ENCODE peak calls at places on chromosomes 4 and X, in five cellular contexts. One of them, this sample, is unnamed.

GRCh38 chrX:18871161-18871880 is 112.6 kb downstream of the PHKA2 start:
- DNase-seq in type B pancreatic cell: no peak
- DNase-seq in BE2C: peak; percentile 65
- DNase-seq in osteocyte: no peak
- DNase-seq in kidney: no peak
- DNase-seq in this sample: no peak

GRCh38 chrX:580020-580419 is 50.6 kb upstream of the SHOX start:
- DNase-seq in kidney: no peak
- DNase-seq in osteocyte: peak; percentile 23
- DNase-seq in type B pancreatic cell: peak; percentile 27
- DNase-seq in BE2C: no peak
- DNase-seq in this sample: no peak

GRCh38 chrX:39995457-39995856 is 102.3 kb downstream of the BCOR start:
- DNase-seq in type B pancreatic cell: no peak
- DNase-seq in BE2C: no peak
- DNase-seq in kidney: no peak
- DNase-seq in osteocyte: no peak
- DNase-seq in this sample: no peak

GRCh38 chrX:41275661-41276609 is 58.0 kb upstream of the DDX3X start:
- DNase-seq in kidney: peak; percentile 90
- DNase-seq in type B pancreatic cell: peak; percentile 74
- DNase-seq in BE2C: peak; percentile 75
- DNase-seq in osteocyte: peak; percentile 87
- DNase-seq in this sample: no peak

GRCh38 chrX:39679497-39680157 is 418.1 kb downstream of the BCOR start:
- DNase-seq in BE2C: no peak
- DNase-seq in type B pancreatic cell: no peak
- DNase-seq in kidney: no peak
- DNase-seq in osteocyte: no peak
- DNase-seq in this sample: no peak

GRCh38 chr4:73069338-73070071 is at the start of gene COX18:
- DNase-seq in osteocyte: peak; percentile 99
- DNase-seq in BE2C: peak; percentile 98
- DNase-seq in kidney: peak; percentile 99
- DNase-seq in type B pancreatic cell: peak; percentile 98
- DNase-seq in this sample: peak; percentile 96

GRCh38 chr4:51909236-51909703 is 66.3 kb downstream of the DCUN1D4 start:
- DNase-seq in type B pancreatic cell: no peak
- DNase-seq in osteocyte: no peak
- DNase-seq in BE2C: no peak
- DNase-seq in kidney: no peak
- DNase-seq in this sample: no peak

GRCh38 chrX:154374361-154375155 is at the start of gene FLNA:
- DNase-seq in type B pancreatic cell: no peak
- DNase-seq in BE2C: peak; percentile 43
- DNase-seq in osteocyte: no peak
- DNase-seq in kidney: peak; percentile 83
- DNase-seq in this sample: no peak

GRCh38 chrX:71492086-71493065 is 40.5 kb upstream of the OGT start:
- DNase-seq in BE2C: peak; percentile 4
- DNase-seq in type B pancreatic cell: no peak
- DNase-seq in osteocyte: peak; percentile 83
- DNase-seq in kidney: peak; percentile 82
- DNase-seq in this sample: no peak

GRCh38 chrX:53445977-53446376 is 11.8 kb upstream of the HSD17B10 start:
- DNase-seq in osteocyte: no peak
- DNase-seq in BE2C: peak; percentile 53
- DNase-seq in type B pancreatic cell: no peak
- DNase-seq in kidney: no peak
- DNase-seq in this sample: no peak

GRCh38 chr4:78661923-78662521 is 110.5 kb downstream of the ANXA3 start:
- DNase-seq in osteocyte: no peak
- DNase-seq in type B pancreatic cell: no peak
- DNase-seq in kidney: no peak
- DNase-seq in BE2C: no peak
- DNase-seq in this sample: no peak

GRCh38 chrX:140733766-140734342 is 24.3 kb downstream of the LINC00632 start:
- DNase-seq in type B pancreatic cell: no peak
- DNase-seq in kidney: no peak
- DNase-seq in osteocyte: no peak
- DNase-seq in BE2C: peak; percentile 26
- DNase-seq in this sample: no peak

GRCh38 chrX:3346436-3347329 is at the start of gene MXRA5:
- DNase-seq in BE2C: no peak
- DNase-seq in type B pancreatic cell: peak; percentile 78
- DNase-seq in kidney: peak; percentile 71
- DNase-seq in osteocyte: peak; percentile 90
- DNase-seq in this sample: no peak

GRCh38 chrX:118254611-118255010 is 91.3 kb upstream of the WDR44 start:
- DNase-seq in type B pancreatic cell: no peak
- DNase-seq in osteocyte: no peak
- DNase-seq in BE2C: peak; percentile 51
- DNase-seq in kidney: no peak
- DNase-seq in this sample: peak; percentile 78

GRCh38 chr4:52588097-52588496 is 71.0 kb downstream of the USP46 start:
- DNase-seq in kidney: no peak
- DNase-seq in osteocyte: no peak
- DNase-seq in type B pancreatic cell: no peak
- DNase-seq in BE2C: peak; percentile 53
- DNase-seq in this sample: no peak

GRCh38 chr4:138911903-138912713 is 103.5 kb upstream of the NOCT start:
- DNase-seq in osteocyte: no peak
- DNase-seq in BE2C: peak; percentile 67
- DNase-seq in type B pancreatic cell: no peak
- DNase-seq in kidney: peak; percentile 84
- DNase-seq in this sample: no peak

GRCh38 chrX:80430826-80431501 is 10.7 kb downstream of the TENT5D start:
- DNase-seq in BE2C: peak; percentile 9
- DNase-seq in kidney: no peak
- DNase-seq in type B pancreatic cell: no peak
- DNase-seq in osteocyte: no peak
- DNase-seq in this sample: no peak

GRCh38 chr4:127383666-127384065 is 249.1 kb upstream of the INTU start:
- DNase-seq in kidney: no peak
- DNase-seq in type B pancreatic cell: no peak
- DNase-seq in BE2C: no peak
- DNase-seq in osteocyte: no peak
- DNase-seq in this sample: no peak

DNA sequence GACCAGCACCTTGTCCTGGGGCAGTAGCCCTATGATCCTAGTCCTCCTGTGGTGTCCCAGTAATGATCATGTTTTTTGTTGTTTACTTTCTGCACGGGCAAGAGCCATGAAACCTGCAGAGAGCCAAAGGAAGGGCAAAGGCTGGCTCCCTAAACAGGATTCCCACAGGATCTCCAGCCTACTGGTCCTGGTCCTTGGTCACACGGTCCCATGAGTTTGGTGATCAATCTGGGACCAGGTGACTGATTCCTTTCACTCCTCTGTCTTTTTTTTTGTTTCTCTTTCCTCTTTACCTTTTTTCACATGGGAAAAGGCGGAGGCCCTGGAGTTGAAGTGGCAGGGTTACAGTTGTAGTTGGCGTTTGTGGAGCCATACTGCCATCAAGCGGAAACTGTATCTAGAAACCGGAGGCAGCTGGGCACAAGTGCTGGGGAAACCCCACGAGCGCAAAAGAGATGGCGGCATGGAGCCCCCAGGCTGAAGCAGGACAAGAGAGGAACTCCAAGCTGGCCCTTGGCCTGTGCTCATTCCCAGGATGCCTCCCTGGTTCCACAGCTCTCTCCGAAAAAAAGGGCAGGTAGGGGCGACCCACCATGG is 34.6 kb downstream of the NBDY start:
- DNase-seq in type B pancreatic cell: no peak
- DNase-seq in kidney: peak; percentile 87
- DNase-seq in BE2C: no peak
- DNase-seq in osteocyte: no peak
- DNase-seq in this sample: peak; percentile 23
- TF ChIP-seq CTCF in type B pancreatic cell: no peak
- TF ChIP-seq CTCF in kidney: no peak
- TF ChIP-seq CTCF in BE2C: no peak
- TF ChIP-seq CTCF in osteocyte: no peak
- TF ChIP-seq CTCF in this sample: no peak

DNA sequence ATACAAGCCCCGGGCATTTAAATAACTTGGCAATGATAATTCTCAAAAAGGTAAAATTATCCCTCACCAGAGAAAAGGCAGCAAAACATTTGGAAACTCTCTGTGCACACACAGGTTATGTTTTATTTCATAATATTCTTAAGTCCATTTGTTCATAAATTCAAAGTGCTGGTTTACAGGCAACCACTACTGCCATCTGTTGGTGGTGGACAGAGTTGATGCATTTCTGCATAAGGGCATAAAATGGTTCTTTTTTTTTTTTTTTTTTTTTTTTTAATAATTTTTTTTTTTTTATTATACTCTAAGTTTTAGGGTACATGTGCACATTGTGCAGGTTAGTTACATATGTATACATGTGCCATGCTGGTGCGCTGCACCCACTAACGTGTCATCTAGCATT is 31.5 kb upstream of the IL21 start:
- DNase-seq in kidney: no peak
- DNase-seq in type B pancreatic cell: no peak
- DNase-seq in osteocyte: no peak
- DNase-seq in BE2C: peak; percentile 24
- DNase-seq in this sample: no peak
- TF ChIP-seq CTCF in kidney: peak; percentile 39
- TF ChIP-seq CTCF in type B pancreatic cell: peak; percentile 68
- TF ChIP-seq CTCF in osteocyte: peak; percentile 56
- TF ChIP-seq CTCF in BE2C: peak; percentile 67
- TF ChIP-seq CTCF in this sample: no peak

GRCh38 chr4:180832086-180832485 is 1411.1 kb upstream of the TENM3 start:
- DNase-seq in BE2C: no peak
- DNase-seq in type B pancreatic cell: no peak
- DNase-seq in kidney: no peak
- DNase-seq in osteocyte: no peak
- DNase-seq in this sample: no peak
- TF ChIP-seq CTCF in BE2C: peak; percentile 64
- TF ChIP-seq CTCF in type B pancreatic cell: peak; percentile 58
- TF ChIP-seq CTCF in kidney: no peak
- TF ChIP-seq CTCF in osteocyte: no peak
- TF ChIP-seq CTCF in this sample: no peak

GRCh38 chr4:23934223-23934622 is 44.4 kb upstream of the PPARGC1A start:
- DNase-seq in type B pancreatic cell: no peak
- DNase-seq in kidney: no peak
- DNase-seq in BE2C: no peak
- DNase-seq in osteocyte: no peak
- DNase-seq in this sample: no peak

GRCh38 chr4:23937173-23937572 is 47.3 kb upstream of the PPARGC1A start:
- DNase-seq in kidney: no peak
- DNase-seq in type B pancreatic cell: no peak
- DNase-seq in BE2C: no peak
- DNase-seq in osteocyte: no peak
- DNase-seq in this sample: no peak

GRCh38 chr4:23932935-23933334 is 43.1 kb upstream of the PPARGC1A start:
- DNase-seq in osteocyte: no peak
- DNase-seq in BE2C: no peak
- DNase-seq in type B pancreatic cell: no peak
- DNase-seq in kidney: no peak
- DNase-seq in this sample: no peak

GRCh38 chr4:23932186-23932585 is 42.3 kb upstream of the PPARGC1A start:
- DNase-seq in osteocyte: no peak
- DNase-seq in BE2C: no peak
- DNase-seq in kidney: no peak
- DNase-seq in type B pancreatic cell: no peak
- DNase-seq in this sample: no peak

DNA sequence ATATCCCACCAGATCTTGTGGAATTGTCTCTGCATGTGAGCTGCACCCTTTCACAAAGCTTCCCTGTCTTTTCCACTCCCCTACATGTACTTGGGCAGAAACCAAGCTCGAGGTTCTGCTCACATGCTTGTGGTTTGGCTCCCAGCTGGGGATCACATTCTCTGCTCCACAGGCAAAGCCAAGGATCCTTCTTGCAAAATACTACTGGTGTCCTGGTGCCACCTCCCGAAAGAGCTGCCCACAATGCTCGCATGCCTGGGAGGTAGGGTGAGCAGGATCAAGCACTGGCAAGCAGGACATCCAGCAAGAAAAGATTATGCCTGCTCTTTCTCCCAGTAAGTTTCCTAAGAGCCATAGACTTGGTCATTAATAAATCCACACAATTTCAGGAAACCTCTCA is 45.1 kb upstream of the PPARGC1A start:
- DNase-seq in type B pancreatic cell: no peak
- DNase-seq in BE2C: no peak
- DNase-seq in kidney: peak; percentile 71
- DNase-seq in osteocyte: peak; percentile 91
- DNase-seq in this sample: no peak
- TF ChIP-seq CTCF in type B pancreatic cell: no peak
- TF ChIP-seq CTCF in BE2C: no peak
- TF ChIP-seq CTCF in kidney: no peak
- TF ChIP-seq CTCF in osteocyte: peak; percentile 47
- TF ChIP-seq CTCF in this sample: no peak

DNA sequence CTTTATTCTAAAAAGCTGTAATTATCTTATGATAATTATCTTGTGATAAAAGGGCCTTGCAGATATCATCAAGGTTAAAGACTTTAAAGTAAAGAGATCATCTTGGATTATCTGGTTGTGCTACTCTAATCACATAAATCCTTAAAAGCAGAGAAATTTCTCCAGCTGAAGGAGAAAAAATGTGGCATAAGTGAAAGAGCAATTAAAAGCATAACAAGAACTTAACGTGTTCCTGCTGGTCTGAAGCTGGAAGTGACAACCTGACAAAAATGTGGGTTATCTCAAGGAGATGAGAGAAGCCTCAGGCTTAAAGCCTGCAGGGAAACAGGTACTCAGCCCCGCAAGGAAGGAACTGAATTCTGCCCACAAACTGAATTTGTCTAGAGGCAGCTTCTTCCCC is 449.1 kb upstream of the NDST4 start:
- DNase-seq in BE2C: no peak
- DNase-seq in osteocyte: no peak
- DNase-seq in kidney: no peak
- DNase-seq in type B pancreatic cell: no peak
- DNase-seq in this sample: no peak
- TF ChIP-seq CTCF in BE2C: no peak
- TF ChIP-seq CTCF in osteocyte: no peak
- TF ChIP-seq CTCF in kidney: no peak
- TF ChIP-seq CTCF in type B pancreatic cell: no peak
- TF ChIP-seq CTCF in this sample: no peak

GRCh38 chr4:84432713-84433112 is 66.4 kb downstream of the NKX6-1 start:
- DNase-seq in kidney: no peak
- DNase-seq in type B pancreatic cell: no peak
- DNase-seq in BE2C: no peak
- DNase-seq in osteocyte: no peak
- DNase-seq in this sample: no peak
- TF ChIP-seq CTCF in kidney: no peak
- TF ChIP-seq CTCF in type B pancreatic cell: no peak
- TF ChIP-seq CTCF in BE2C: no peak
- TF ChIP-seq CTCF in osteocyte: no peak
- TF ChIP-seq CTCF in this sample: no peak